ENCODE peak calls at places on chromosome 4, in eight cellular contexts. One of them, this sample, is unnamed. For H3K27me3, the result is how much of the 10 kb centered on the place peaks cover.

GRCh38 chr4:69830529-69831269 is 29.2 kb downstream of the SULT1E1 start:
- DNase-seq in lower lobe of right lung: no peak
- DNase-seq in GM23338: peak
- DNase-seq in fibroblast of lung: peak
- DNase-seq in PC-3: peak
- DNase-seq in breast epithelium: no peak
- DNase-seq in thyroid gland: no peak
- DNase-seq in lung: no peak
- DNase-seq in this sample: no peak

GRCh38 chr4:103079621-103080020 is 3.1 kb upstream of the SLC9B2 start:
- DNase-seq in thyroid gland: no peak
- DNase-seq in breast epithelium: no peak
- DNase-seq in fibroblast of lung: no peak
- DNase-seq in lower lobe of right lung: no peak
- DNase-seq in GM23338: no peak
- DNase-seq in lung: no peak
- DNase-seq in PC-3: no peak
- DNase-seq in this sample: no peak

GRCh38 chr4:88549815-88550214 is 26.2 kb upstream of the PYURF start:
- DNase-seq in breast epithelium: no peak
- DNase-seq in lower lobe of right lung: no peak
- DNase-seq in thyroid gland: no peak
- DNase-seq in GM23338: peak
- DNase-seq in lung: no peak
- DNase-seq in PC-3: no peak
- DNase-seq in fibroblast of lung: no peak
- DNase-seq in this sample: no peak

GRCh38 chr4:173317003-173317402 is 17.2 kb downstream of the HMGB2 start:
- DNase-seq in lung: no peak
- DNase-seq in lower lobe of right lung: no peak
- DNase-seq in thyroid gland: no peak
- DNase-seq in fibroblast of lung: no peak
- DNase-seq in PC-3: no peak
- DNase-seq in GM23338: peak
- DNase-seq in breast epithelium: no peak
- DNase-seq in this sample: no peak

GRCh38 chr4:16890651-16891050 is 7.8 kb downstream of the LDB2 start:
- DNase-seq in PC-3: no peak
- DNase-seq in lower lobe of right lung: no peak
- DNase-seq in thyroid gland: no peak
- DNase-seq in breast epithelium: no peak
- DNase-seq in fibroblast of lung: no peak
- DNase-seq in lung: no peak
- DNase-seq in GM23338: peak
- DNase-seq in this sample: no peak

GRCh38 chr4:143406523-143406922 is 69.8 kb downstream of the GAB1 start:
- DNase-seq in GM23338: no peak
- DNase-seq in PC-3: no peak
- DNase-seq in thyroid gland: peak
- DNase-seq in lower lobe of right lung: peak
- DNase-seq in breast epithelium: peak
- DNase-seq in lung: peak
- DNase-seq in fibroblast of lung: peak
- DNase-seq in this sample: no peak

GRCh38 chr4:61638600-61638999 is 438.5 kb downstream of the ADGRL3 start:
- DNase-seq in PC-3: peak
- DNase-seq in thyroid gland: no peak
- DNase-seq in fibroblast of lung: peak
- DNase-seq in lung: no peak
- DNase-seq in breast epithelium: no peak
- DNase-seq in lower lobe of right lung: no peak
- DNase-seq in GM23338: no peak
- DNase-seq in this sample: no peak

GRCh38 chr4:8274772-8275241 is 5.3 kb downstream of the HTRA3 start:
- DNase-seq in fibroblast of lung: peak
- DNase-seq in thyroid gland: peak
- DNase-seq in lower lobe of right lung: peak
- DNase-seq in lung: peak
- DNase-seq in breast epithelium: peak
- DNase-seq in PC-3: no peak
- DNase-seq in GM23338: no peak
- DNase-seq in this sample: no peak

GRCh38 chr4:104491826-104492771 is 2.6 kb downstream of the CXXC4 start:
- DNase-seq in lung: no peak
- DNase-seq in thyroid gland: peak
- DNase-seq in lower lobe of right lung: no peak
- DNase-seq in fibroblast of lung: peak
- DNase-seq in breast epithelium: no peak
- DNase-seq in GM23338: peak
- DNase-seq in PC-3: no peak
- DNase-seq in this sample: peak

GRCh38 chr4:174217273-174218126 is 66.0 kb downstream of the FBXO8 start:
- DNase-seq in lung: no peak
- DNase-seq in lower lobe of right lung: no peak
- DNase-seq in thyroid gland: no peak
- DNase-seq in fibroblast of lung: peak
- DNase-seq in GM23338: peak
- DNase-seq in breast epithelium: no peak
- DNase-seq in PC-3: no peak
- DNase-seq in this sample: no peak

GRCh38 chr4:158996669-158997074 is 106.2 kb upstream of the RAPGEF2 start:
- DNase-seq in thyroid gland: no peak
- DNase-seq in breast epithelium: no peak
- DNase-seq in PC-3: peak
- DNase-seq in fibroblast of lung: peak
- DNase-seq in lower lobe of right lung: no peak
- DNase-seq in GM23338: no peak
- DNase-seq in lung: no peak
- DNase-seq in this sample: no peak

GRCh38 chr4:135408109-135408508 is 1206.5 kb upstream of the PABPC4L start:
- DNase-seq in thyroid gland: no peak
- DNase-seq in GM23338: peak
- DNase-seq in PC-3: no peak
- DNase-seq in breast epithelium: no peak
- DNase-seq in lung: no peak
- DNase-seq in lower lobe of right lung: no peak
- DNase-seq in fibroblast of lung: no peak
- DNase-seq in this sample: no peak

DNA sequence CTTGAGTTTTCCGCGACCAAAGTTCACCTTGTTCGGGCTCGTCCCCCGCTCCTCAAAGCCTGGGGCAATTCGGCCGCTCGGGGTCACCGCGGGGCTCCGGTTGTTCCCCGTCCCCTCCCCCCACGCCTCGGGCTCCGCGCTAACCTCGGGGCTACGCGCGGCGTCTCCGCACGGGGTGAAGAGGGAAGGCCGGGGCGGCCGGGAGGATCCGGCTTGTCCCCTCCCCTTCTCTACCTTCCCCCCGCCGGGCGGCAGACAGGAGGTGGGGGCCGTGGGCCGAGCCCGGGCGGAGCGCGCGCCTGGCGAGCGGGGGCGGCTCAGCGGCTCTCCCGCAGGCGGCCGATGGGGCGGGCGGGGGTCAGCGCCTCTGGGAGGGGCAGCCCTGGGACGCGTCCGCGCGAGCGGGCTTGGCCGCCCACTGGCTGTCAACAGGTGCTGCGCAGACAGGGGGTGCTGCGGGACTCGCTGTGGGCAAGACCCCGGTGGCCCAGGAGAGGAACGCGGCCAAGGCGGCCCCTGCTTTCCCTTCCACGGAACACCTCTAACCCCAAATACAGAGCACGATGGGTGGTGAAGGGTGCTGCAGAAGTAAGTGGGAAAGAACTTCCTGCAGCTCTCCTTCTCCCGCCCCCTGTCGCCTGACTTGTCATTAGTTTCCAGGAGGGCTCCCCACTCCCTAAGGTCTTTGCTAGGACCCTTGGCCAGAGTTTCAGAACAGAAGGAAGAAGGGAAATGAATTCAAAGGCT is at the start of gene PDGFC:
- DNase-seq in PC-3: peak
- DNase-seq in lower lobe of right lung: peak
- DNase-seq in thyroid gland: peak
- DNase-seq in breast epithelium: peak
- DNase-seq in fibroblast of lung: peak
- DNase-seq in GM23338: peak
- DNase-seq in lung: peak
- DNase-seq in this sample: peak
- TF ChIP-seq CTCF in PC-3: peak
- TF ChIP-seq CTCF in lower lobe of right lung: peak
- TF ChIP-seq CTCF in thyroid gland: peak
- TF ChIP-seq CTCF in breast epithelium: peak
- TF ChIP-seq CTCF in fibroblast of lung: peak
- TF ChIP-seq CTCF in GM23338: peak
- TF ChIP-seq CTCF in lung: no peak
- TF ChIP-seq CTCF in this sample: no peak

GRCh38 chr4:7027913-7028312 is 15.3 kb upstream of the TADA2B start:
- DNase-seq in GM23338: no peak
- DNase-seq in PC-3: no peak
- DNase-seq in lung: no peak
- DNase-seq in lower lobe of right lung: no peak
- DNase-seq in fibroblast of lung: no peak
- DNase-seq in thyroid gland: no peak
- DNase-seq in breast epithelium: no peak
- DNase-seq in this sample: no peak

GRCh38 chr4:7027284-7027683 is 15.9 kb upstream of the TADA2B start:
- DNase-seq in GM23338: no peak
- DNase-seq in thyroid gland: no peak
- DNase-seq in fibroblast of lung: no peak
- DNase-seq in breast epithelium: no peak
- DNase-seq in lung: no peak
- DNase-seq in PC-3: no peak
- DNase-seq in lower lobe of right lung: no peak
- DNase-seq in this sample: no peak

GRCh38 chr4:7024336-7024890 is 18.8 kb upstream of the TADA2B start:
- DNase-seq in breast epithelium: no peak
- DNase-seq in fibroblast of lung: no peak
- DNase-seq in lower lobe of right lung: no peak
- DNase-seq in thyroid gland: no peak
- DNase-seq in PC-3: no peak
- DNase-seq in GM23338: no peak
- DNase-seq in lung: no peak
- DNase-seq in this sample: no peak

GRCh38 chr4:7025040-7025602 is 18.1 kb upstream of the TADA2B start:
- DNase-seq in fibroblast of lung: no peak
- DNase-seq in thyroid gland: no peak
- DNase-seq in lower lobe of right lung: no peak
- DNase-seq in lung: no peak
- DNase-seq in breast epithelium: no peak
- DNase-seq in PC-3: no peak
- DNase-seq in GM23338: no peak
- DNase-seq in this sample: no peak

GRCh38 chr4:7026107-7026506 is 17.1 kb upstream of the TADA2B start:
- DNase-seq in fibroblast of lung: no peak
- DNase-seq in GM23338: no peak
- DNase-seq in PC-3: no peak
- DNase-seq in thyroid gland: no peak
- DNase-seq in lower lobe of right lung: no peak
- DNase-seq in lung: no peak
- DNase-seq in breast epithelium: no peak
- DNase-seq in this sample: no peak
- H3K27me3 ChIP-seq in fibroblast of lung: under half
- H3K27me3 ChIP-seq in GM23338: under half
- H3K27me3 ChIP-seq in PC-3: under half
- H3K27me3 ChIP-seq in thyroid gland: under half
- H3K27me3 ChIP-seq in lower lobe of right lung: under half
- H3K27me3 ChIP-seq in lung: under half
- H3K27me3 ChIP-seq in breast epithelium: under half
- H3K27me3 ChIP-seq in this sample: under half

GRCh38 chr4:37073226-37073840 is 171.2 kb upstream of the NWD2 start:
- DNase-seq in thyroid gland: no peak
- DNase-seq in lower lobe of right lung: no peak
- DNase-seq in fibroblast of lung: no peak
- DNase-seq in lung: no peak
- DNase-seq in PC-3: peak
- DNase-seq in breast epithelium: no peak
- DNase-seq in GM23338: no peak
- DNase-seq in this sample: no peak

GRCh38 chr4:37066149-37066548 is 178.4 kb upstream of the NWD2 start:
- DNase-seq in GM23338: no peak
- DNase-seq in lung: no peak
- DNase-seq in fibroblast of lung: no peak
- DNase-seq in thyroid gland: peak
- DNase-seq in lower lobe of right lung: no peak
- DNase-seq in PC-3: peak
- DNase-seq in breast epithelium: no peak
- DNase-seq in this sample: no peak

DNA sequence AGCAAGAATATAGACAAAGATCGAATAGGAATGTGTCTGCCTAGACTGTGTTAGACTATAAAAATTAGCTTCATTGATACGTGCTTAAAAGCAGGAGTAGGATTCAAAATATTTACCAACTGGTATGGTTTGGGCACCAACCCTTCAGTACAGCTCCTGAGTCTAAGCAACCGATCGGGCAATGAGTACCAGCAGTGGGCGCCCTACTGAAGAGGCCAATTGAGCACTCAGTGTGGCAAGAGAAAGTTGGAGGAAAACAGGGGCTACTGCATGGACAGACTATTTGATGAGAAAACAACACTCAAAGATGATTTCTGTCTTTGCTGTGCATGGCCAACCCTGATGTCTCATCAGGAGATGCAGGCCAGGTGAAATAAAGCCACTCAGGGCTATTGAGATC is 176.0 kb upstream of the NWD2 start:
- DNase-seq in lung: no peak
- DNase-seq in GM23338: peak
- DNase-seq in thyroid gland: no peak
- DNase-seq in PC-3: no peak
- DNase-seq in breast epithelium: no peak
- DNase-seq in lower lobe of right lung: no peak
- DNase-seq in fibroblast of lung: no peak
- DNase-seq in this sample: no peak
- TF ChIP-seq CTCF in lung: no peak
- TF ChIP-seq CTCF in GM23338: peak
- TF ChIP-seq CTCF in thyroid gland: no peak
- TF ChIP-seq CTCF in PC-3: peak
- TF ChIP-seq CTCF in breast epithelium: no peak
- TF ChIP-seq CTCF in lower lobe of right lung: no peak
- TF ChIP-seq CTCF in fibroblast of lung: no peak
- TF ChIP-seq CTCF in this sample: peak

DNA sequence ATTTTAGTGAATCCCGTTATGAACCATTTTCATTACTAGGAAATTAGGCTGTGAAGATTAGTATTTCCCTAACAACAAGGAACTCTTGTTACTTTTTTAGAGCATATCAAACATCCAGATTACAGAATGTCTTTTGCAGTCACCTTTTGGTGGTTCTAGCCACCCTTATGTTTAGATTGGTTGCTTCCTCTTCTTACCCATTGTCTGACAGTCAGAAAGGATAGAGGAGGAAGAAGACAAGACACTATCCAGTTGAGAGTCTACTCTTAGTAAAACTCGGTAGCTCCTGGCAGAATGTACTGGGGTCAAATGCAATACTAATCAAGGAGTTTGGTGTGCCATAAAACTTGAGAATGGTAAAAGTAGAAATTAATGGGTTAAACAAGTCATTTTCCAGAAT is 1.6 kb upstream of the GUCY1A1 start:
- DNase-seq in GM23338: no peak
- DNase-seq in thyroid gland: no peak
- DNase-seq in breast epithelium: no peak
- DNase-seq in lower lobe of right lung: no peak
- DNase-seq in fibroblast of lung: no peak
- DNase-seq in lung: no peak
- DNase-seq in PC-3: no peak
- DNase-seq in this sample: no peak
- H3K27me3 ChIP-seq in GM23338: half or more
- H3K27me3 ChIP-seq in thyroid gland: under half
- H3K27me3 ChIP-seq in breast epithelium: under half
- H3K27me3 ChIP-seq in lower lobe of right lung: under half
- H3K27me3 ChIP-seq in fibroblast of lung: under half
- H3K27me3 ChIP-seq in lung: under half
- H3K27me3 ChIP-seq in PC-3: under half
- H3K27me3 ChIP-seq in this sample: under half

GRCh38 chr4:76702440-76703122 is 195.4 kb downstream of the SOWAHB start:
- DNase-seq in breast epithelium: no peak
- DNase-seq in GM23338: no peak
- DNase-seq in PC-3: no peak
- DNase-seq in fibroblast of lung: no peak
- DNase-seq in lung: no peak
- DNase-seq in lower lobe of right lung: no peak
- DNase-seq in thyroid gland: no peak
- DNase-seq in this sample: no peak
- TF ChIP-seq CTCF in breast epithelium: no peak
- TF ChIP-seq CTCF in GM23338: no peak
- TF ChIP-seq CTCF in PC-3: no peak
- TF ChIP-seq CTCF in fibroblast of lung: no peak
- TF ChIP-seq CTCF in lung: no peak
- TF ChIP-seq CTCF in lower lobe of right lung: no peak
- TF ChIP-seq CTCF in thyroid gland: no peak
- TF ChIP-seq CTCF in this sample: no peak

This sample was measured in GM06990.